ENCODE peak calls at places on chromosomes 7 and 10, in eight cellular contexts. K is dorsolateral prefrontal cortex; W is stimulated activated CD8-positive, alpha-beta memory T cell treated with anti-CD3 and anti-CD28 coated beads, Interleukin-4, amount 100 ng/mL, for 48 hours; N is breast epithelium; A is iris pigment epithelial cell; C is occipital lobe; G is fibroblast of the conjunctiva; B is Right ventricle myocardium inferior. L is an unnamed sample.

GRCh38 chr10:98326621-98327027 is 58.6 kb upstream of the LOXL4 start:
- DNase-seq in K (peak), W (no peak), N (no peak), A (no peak), C (no peak), G (no peak), B (no peak), L (no peak)

GRCh38 chr10:12796431-12797185 is 204.9 kb downstream of the CCDC3 start:
- DNase-seq in K (no peak), W (no peak), N (no peak), A (no peak), C (no peak), G (no peak), B (peak), L (no peak)

GRCh38 chr7:134470864-134471263 is 12.0 kb upstream of the AKR1B1 start:
- DNase-seq in K (no peak), W (no peak), N (no peak), A (peak), C (no peak), G (no peak), B (no peak), L (peak)

GRCh38 chr10:80104066-80104926 is 25.8 kb downstream of the TMEM254 start:
- DNase-seq in K (no peak), W (no peak), N (no peak), A (peak), C (no peak), G (peak), B (no peak), L (peak)

GRCh38 chr10:77289790-77290189 is 347.8 kb downstream of the KCNMA1 start:
- DNase-seq in K (no peak), W (no peak), N (no peak), A (peak), C (no peak), G (no peak), B (no peak), L (peak)

GRCh38 chr10:13648425-13648824 is 61.7 kb downstream of the PRPF18 start:
- DNase-seq in K (no peak), W (no peak), N (no peak), A (no peak), C (no peak), G (no peak), B (no peak), L (no peak)

GRCh38 chr10:130136214-130137076 is at the start of gene GLRX3:
- DNase-seq in K (peak), W (peak), N (peak), A (peak), C (peak), G (peak), B (peak), L (peak)

GRCh38 chr7:90660819-90661218 is 64.7 kb downstream of the CDK14 start:
- DNase-seq in K (no peak), W (no peak), N (no peak), A (no peak), C (no peak), G (no peak), B (no peak), L (no peak)

GRCh38 chr7:51034531-51035264 is 252.0 kb upstream of the GRB10 start:
- DNase-seq in K (no peak), W (no peak), N (no peak), A (peak), C (no peak), G (no peak), B (no peak), L (peak)

GRCh38 chr7:134290286-134290685 is 26.4 kb downstream of the SLC35B4 start:
- DNase-seq in K (no peak), W (no peak), N (no peak), A (peak), C (no peak), G (peak), B (no peak), L (peak)

GRCh38 chr7:126026421-126027088 is 1096.9 kb upstream of the POT1 start:
- DNase-seq in K (no peak), W (no peak), N (no peak), A (no peak), C (no peak), G (no peak), B (no peak), L (no peak)

GRCh38 chr7:18538554-18539250 is 43.2 kb downstream of the HDAC9 start:
- DNase-seq in K (no peak), W (no peak), N (no peak), A (no peak), C (no peak), G (no peak), B (no peak), L (no peak)

GRCh38 chr7:407706-408539 is 111.7 kb downstream of the PDGFA start:
- DNase-seq in K (no peak), W (no peak), N (no peak), A (no peak), C (no peak), G (no peak), B (peak), L (no peak)

GRCh38 chr10:129966831-129967578 is 2.9 kb upstream of the EBF3 start:
- DNase-seq in K (no peak), W (no peak), N (no peak), A (no peak), C (no peak), G (no peak), B (no peak), L (no peak)

GRCh38 chr7:42240416-42240815 is 3.4 kb upstream of the GLI3 start:
- DNase-seq in K (no peak), W (no peak), N (no peak), A (no peak), C (no peak), G (no peak), B (no peak), L (no peak)

GRCh38 chr10:122475130-122475529 is 13.8 kb downstream of the HTRA1 start:
- DNase-seq in K (peak), W (no peak), N (no peak), A (no peak), C (peak), G (no peak), B (peak), L (no peak)

GRCh38 chr7:1022801-1023465 is 21.4 kb upstream of the GPR146 start:
- DNase-seq in K (no peak), W (no peak), N (no peak), A (no peak), C (no peak), G (no peak), B (peak), L (no peak)

GRCh38 chr10:131517781-131518180 is 206.3 kb upstream of the TCERG1L start:
- DNase-seq in K (no peak), W (no peak), N (no peak), A (no peak), C (no peak), G (no peak), B (no peak), L (no peak)

GRCh38 chr7:106681815-106682495 is 21.0 kb upstream of the CCDC71L start:
- DNase-seq in K (no peak), W (no peak), N (no peak), A (peak), C (no peak), G (no peak), B (no peak), L (peak)

L was measured in brain microvascular endothelial cell.